ENCODE peak calls at places on chromosomes 7 and 10, in five cellular contexts. One of them, this sample, is unnamed.

GRCh38 chr7:69861233-69861632 is 263.0 kb downstream of the AUTS2 start:
- DNase-seq in endothelial cell: no peak
- DNase-seq in AG04450: no peak
- DNase-seq in WTC11: no peak
- DNase-seq in PC-3: no peak
- DNase-seq in this sample: no peak

GRCh38 chr7:111025013-111025412 is 65.9 kb upstream of the LRRN3 start:
- DNase-seq in endothelial cell: no peak
- DNase-seq in AG04450: no peak
- DNase-seq in WTC11: no peak
- DNase-seq in PC-3: no peak
- DNase-seq in this sample: no peak

GRCh38 chr10:43963793-43964425 is 315.2 kb upstream of the ZNF32 start:
- DNase-seq in endothelial cell: no peak
- DNase-seq in AG04450: no peak
- DNase-seq in WTC11: no peak
- DNase-seq in PC-3: no peak
- DNase-seq in this sample: no peak

GRCh38 chr7:100675581-100676350 is 2.2 kb downstream of the GNB2 start:
- DNase-seq in endothelial cell: peak
- DNase-seq in AG04450: peak
- DNase-seq in WTC11: peak
- DNase-seq in PC-3: peak
- DNase-seq in this sample: peak

GRCh38 chr7:51121945-51122425 is 194.6 kb downstream of the COBL start:
- DNase-seq in endothelial cell: peak
- DNase-seq in AG04450: no peak
- DNase-seq in WTC11: no peak
- DNase-seq in PC-3: no peak
- DNase-seq in this sample: peak

GRCh38 chr10:98485959-98486358 is 39.2 kb upstream of the HPS1 start:
- DNase-seq in endothelial cell: no peak
- DNase-seq in AG04450: no peak
- DNase-seq in WTC11: no peak
- DNase-seq in PC-3: peak
- DNase-seq in this sample: no peak

GRCh38 chr7:37908221-37908788 is 8.3 kb downstream of the SFRP4 start:
- DNase-seq in endothelial cell: no peak
- DNase-seq in AG04450: no peak
- DNase-seq in WTC11: no peak
- DNase-seq in PC-3: no peak
- DNase-seq in this sample: no peak

GRCh38 chr7:157043745-157044144 is 33.3 kb upstream of the MNX1 start:
- DNase-seq in endothelial cell: no peak
- DNase-seq in AG04450: peak
- DNase-seq in WTC11: no peak
- DNase-seq in PC-3: no peak
- DNase-seq in this sample: no peak

GRCh38 chr10:73906524-73907447 is 4.1 kb upstream of the PLAU start:
- DNase-seq in endothelial cell: no peak
- DNase-seq in AG04450: peak
- DNase-seq in WTC11: peak
- DNase-seq in PC-3: peak
- DNase-seq in this sample: peak

GRCh38 chr7:31065021-31065593 is 13.0 kb downstream of the ADCYAP1R1 start:
- DNase-seq in endothelial cell: no peak
- DNase-seq in AG04450: no peak
- DNase-seq in WTC11: no peak
- DNase-seq in PC-3: no peak
- DNase-seq in this sample: no peak

GRCh38 chr7:55733584-55733983 is 129.0 kb downstream of the SEPTIN14 start:
- DNase-seq in endothelial cell: no peak
- DNase-seq in AG04450: no peak
- DNase-seq in WTC11: no peak
- DNase-seq in PC-3: no peak
- DNase-seq in this sample: no peak

GRCh38 chr7:101905203-101905865 is 87.9 kb downstream of the CUX1 start:
- DNase-seq in endothelial cell: no peak
- DNase-seq in AG04450: no peak
- DNase-seq in WTC11: no peak
- DNase-seq in PC-3: no peak
- DNase-seq in this sample: no peak

GRCh38 chr7:156684251-156684650 is 43.7 kb downstream of the RNF32 start:
- DNase-seq in endothelial cell: no peak
- DNase-seq in AG04450: no peak
- DNase-seq in WTC11: no peak
- DNase-seq in PC-3: no peak
- DNase-seq in this sample: no peak

GRCh38 chr10:112804036-112804435 is 146.0 kb upstream of the TCF7L2 start:
- DNase-seq in endothelial cell: peak
- DNase-seq in AG04450: no peak
- DNase-seq in WTC11: no peak
- DNase-seq in PC-3: peak
- DNase-seq in this sample: no peak

GRCh38 chr10:129863231-129863663 is 100.8 kb downstream of the EBF3 start:
- DNase-seq in endothelial cell: no peak
- DNase-seq in AG04450: no peak
- DNase-seq in WTC11: peak
- DNase-seq in PC-3: no peak
- DNase-seq in this sample: peak

GRCh38 chr7:2729893-2730716 is 42.1 kb downstream of the AMZ1 start:
- DNase-seq in endothelial cell: no peak
- DNase-seq in AG04450: no peak
- DNase-seq in WTC11: peak
- DNase-seq in PC-3: no peak
- DNase-seq in this sample: no peak

GRCh38 chr10:64116731-64117130 is 595.5 kb downstream of the REEP3 start:
- DNase-seq in endothelial cell: no peak
- DNase-seq in AG04450: no peak
- DNase-seq in WTC11: no peak
- DNase-seq in PC-3: peak
- DNase-seq in this sample: no peak

GRCh38 chr7:88396295-88396947 is 89.7 kb upstream of the STEAP4 start:
- DNase-seq in endothelial cell: no peak
- DNase-seq in AG04450: no peak
- DNase-seq in WTC11: no peak
- DNase-seq in PC-3: no peak
- DNase-seq in this sample: no peak

GRCh38 chr7:116726713-116727431 is 54.9 kb downstream of the MET start:
- DNase-seq in endothelial cell: no peak
- DNase-seq in AG04450: no peak
- DNase-seq in WTC11: no peak
- DNase-seq in PC-3: no peak
- DNase-seq in this sample: no peak

GRCh38 chr7:5797716-5798115 is 16.3 kb upstream of the RNF216 start:
- DNase-seq in endothelial cell: no peak
- DNase-seq in AG04450: no peak
- DNase-seq in WTC11: no peak
- DNase-seq in PC-3: no peak
- DNase-seq in this sample: no peak

GRCh38 chr10:29859521-29860130 is 199.8 kb downstream of the JCAD start:
- DNase-seq in endothelial cell: no peak
- DNase-seq in AG04450: no peak
- DNase-seq in WTC11: no peak
- DNase-seq in PC-3: peak
- DNase-seq in this sample: no peak

GRCh38 chr10:132689721-132690360 is 96.1 kb downstream of the NKX6-2 start:
- DNase-seq in endothelial cell: no peak
- DNase-seq in AG04450: no peak
- DNase-seq in WTC11: peak
- DNase-seq in PC-3: no peak
- DNase-seq in this sample: no peak

GRCh38 chr7:137235434-137235833 is 108.1 kb downstream of the PTN start:
- DNase-seq in endothelial cell: no peak
- DNase-seq in AG04450: no peak
- DNase-seq in WTC11: no peak
- DNase-seq in PC-3: no peak
- DNase-seq in this sample: no peak

GRCh38 chr7:27995228-27995627 is 185.4 kb downstream of the JAZF1 start:
- DNase-seq in endothelial cell: no peak
- DNase-seq in AG04450: no peak
- DNase-seq in WTC11: no peak
- DNase-seq in PC-3: no peak
- DNase-seq in this sample: no peak

GRCh38 chr10:48343106-48343505 is 36.6 kb downstream of the MAPK8 start:
- DNase-seq in endothelial cell: no peak
- DNase-seq in AG04450: no peak
- DNase-seq in WTC11: no peak
- DNase-seq in PC-3: no peak
- DNase-seq in this sample: no peak

GRCh38 chr7:118222591-118222990 is 1.9 kb upstream of the ANKRD7 start:
- DNase-seq in endothelial cell: no peak
- DNase-seq in AG04450: no peak
- DNase-seq in WTC11: no peak
- DNase-seq in PC-3: no peak
- DNase-seq in this sample: no peak

GRCh38 chr7:47956220-47956619 is 8.0 kb upstream of the PKD1L1 start:
- DNase-seq in endothelial cell: no peak
- DNase-seq in AG04450: no peak
- DNase-seq in WTC11: no peak
- DNase-seq in PC-3: no peak
- DNase-seq in this sample: no peak

GRCh38 chr7:151351027-151351426 is 9.4 kb downstream of the NUB1 start:
- DNase-seq in endothelial cell: peak
- DNase-seq in AG04450: no peak
- DNase-seq in WTC11: peak
- DNase-seq in PC-3: no peak
- DNase-seq in this sample: no peak
- TF ChIP-seq CTCF in endothelial cell: peak
- TF ChIP-seq CTCF in AG04450: no peak
- TF ChIP-seq CTCF in WTC11: peak
- TF ChIP-seq CTCF in PC-3: peak
- TF ChIP-seq CTCF in this sample: no peak

GRCh38 chr10:34022195-34022594 is 687.7 kb upstream of the NRP1 start:
- DNase-seq in endothelial cell: no peak
- DNase-seq in AG04450: no peak
- DNase-seq in WTC11: no peak
- DNase-seq in PC-3: no peak
- DNase-seq in this sample: no peak

GRCh38 chr10:34029455-34029854 is 695.0 kb upstream of the NRP1 start:
- DNase-seq in endothelial cell: no peak
- DNase-seq in AG04450: no peak
- DNase-seq in WTC11: no peak
- DNase-seq in PC-3: no peak
- DNase-seq in this sample: no peak

GRCh38 chr10:34028936-34029335 is 694.5 kb upstream of the NRP1 start:
- DNase-seq in endothelial cell: no peak
- DNase-seq in AG04450: no peak
- DNase-seq in WTC11: no peak
- DNase-seq in PC-3: no peak
- DNase-seq in this sample: no peak

GRCh38 chr10:34024708-34025425 is 690.4 kb upstream of the NRP1 start:
- DNase-seq in endothelial cell: peak
- DNase-seq in AG04450: no peak
- DNase-seq in WTC11: peak
- DNase-seq in PC-3: peak
- DNase-seq in this sample: no peak
- TF ChIP-seq CTCF in endothelial cell: no peak
- TF ChIP-seq CTCF in AG04450: peak
- TF ChIP-seq CTCF in WTC11: peak
- TF ChIP-seq CTCF in PC-3: peak
- TF ChIP-seq CTCF in this sample: no peak

GRCh38 chr7:72325561-72325960 is 86.6 kb downstream of the CALN1 start:
- DNase-seq in endothelial cell: no peak
- DNase-seq in AG04450: no peak
- DNase-seq in WTC11: no peak
- DNase-seq in PC-3: peak
- DNase-seq in this sample: no peak
- TF ChIP-seq CTCF in endothelial cell: no peak
- TF ChIP-seq CTCF in AG04450: no peak
- TF ChIP-seq CTCF in WTC11: no peak
- TF ChIP-seq CTCF in PC-3: no peak
- TF ChIP-seq CTCF in this sample: no peak

GRCh38 chr7:44307905-44308740 is 17.3 kb downstream of the CAMK2B start:
- DNase-seq in endothelial cell: no peak
- DNase-seq in AG04450: no peak
- DNase-seq in WTC11: no peak
- DNase-seq in PC-3: no peak
- DNase-seq in this sample: no peak

GRCh38 chr7:44308741-44309270 is 16.6 kb downstream of the CAMK2B start:
- DNase-seq in endothelial cell: no peak
- DNase-seq in AG04450: no peak
- DNase-seq in WTC11: no peak
- DNase-seq in PC-3: no peak
- DNase-seq in this sample: no peak

GRCh38 chr7:44306608-44307007 is 18.8 kb downstream of the CAMK2B start:
- DNase-seq in endothelial cell: no peak
- DNase-seq in AG04450: no peak
- DNase-seq in WTC11: no peak
- DNase-seq in PC-3: no peak
- DNase-seq in this sample: no peak

GRCh38 chr7:44307301-44307900 is 18.0 kb downstream of the CAMK2B start:
- DNase-seq in endothelial cell: no peak
- DNase-seq in AG04450: no peak
- DNase-seq in WTC11: peak
- DNase-seq in PC-3: peak
- DNase-seq in this sample: peak

GRCh38 chr7:44305564-44306507 is 19.6 kb downstream of the CAMK2B start:
- DNase-seq in endothelial cell: no peak
- DNase-seq in AG04450: no peak
- DNase-seq in WTC11: no peak
- DNase-seq in PC-3: no peak
- DNase-seq in this sample: no peak
- TF ChIP-seq CTCF in endothelial cell: no peak
- TF ChIP-seq CTCF in AG04450: no peak
- TF ChIP-seq CTCF in WTC11: no peak
- TF ChIP-seq CTCF in PC-3: no peak
- TF ChIP-seq CTCF in this sample: no peak